ENCODE peak calls at places on chromosomes 13 and 19, in five cellular contexts. G is endothelial cell, U is left ventricle myocardium inferior, V is mucosa of descending colon, Z is H7. A is an unnamed sample.

GRCh38 chr19:16682539-16682938 is 21.6 kb downstream of the TMEM38A start:
- DNase-seq in G (no peak), U (no peak), V (no peak), Z (no peak), A (no peak)

GRCh38 chr13:36758345-36758744 is 60.7 kb upstream of the RFXAP start:
- DNase-seq in G (no peak), U (no peak), V (no peak), Z (no peak), A (no peak)

GRCh38 chr13:20159646-20160345 is 1.1 kb downstream of the GJA3 start:
- DNase-seq in G (no peak), U (no peak), V (no peak), Z (no peak), A (no peak)

GRCh38 chr13:110306960-110307696 is at the start of the genes COL4A1 and COL4A2:
- DNase-seq in G (peak), U (peak), V (no peak), Z (peak), A (peak)

GRCh38 chr19:18090545-18091216 is 3.9 kb upstream of the IL12RB1 start:
- DNase-seq in G (no peak), U (no peak), V (no peak), Z (peak), A (no peak)

GRCh38 chr13:98549006-98549727 is 27.7 kb downstream of the STK24 start:
- DNase-seq in G (no peak), U (no peak), V (no peak), Z (no peak), A (no peak)

GRCh38 chr13:30679483-30680330 is 55.6 kb upstream of the ALOX5AP start:
- DNase-seq in G (peak), U (no peak), V (no peak), Z (peak), A (no peak)

GRCh38 chr19:34253711-34254551 is 423 bp upstream of the GARRE1 start:
- DNase-seq in G (peak), U (peak), V (peak), Z (peak), A (peak)

GRCh38 chr13:98504371-98504963 is 72.4 kb downstream of the STK24 start:
- DNase-seq in G (no peak), U (no peak), V (no peak), Z (no peak), A (no peak)

GRCh38 chr19:42443944-42444398 is 1.2 kb upstream of the CXCL17 start:
- DNase-seq in G (no peak), U (no peak), V (no peak), Z (no peak), A (no peak)

GRCh38 chr19:55483681-55484361 is 1.2 kb upstream of the NAT14 start:
- DNase-seq in G (no peak), U (no peak), V (peak), Z (peak), A (no peak)

GRCh38 chr13:31670831-31671617 is 68.3 kb upstream of the RXFP2 start:
- DNase-seq in G (no peak), U (no peak), V (no peak), Z (no peak), A (no peak)

GRCh38 chr19:5136060-5136855 is 167.3 kb downstream of the KDM4B start:
- DNase-seq in G (no peak), U (no peak), V (no peak), Z (no peak), A (no peak)

GRCh38 chr13:64410654-64411053 is 2819.5 kb downstream of the PCDH9 start:
- DNase-seq in G (no peak), U (no peak), V (no peak), Z (no peak), A (no peak)

GRCh38 chr19:12648088-12648487 is 18.5 kb downstream of the MAN2B1 start:
- DNase-seq in G (no peak), U (no peak), V (no peak), Z (peak), A (no peak)

GRCh38 chr13:37681295-37682032 is 82.9 kb upstream of the POSTN start:
- DNase-seq in G (no peak), U (no peak), V (no peak), Z (no peak), A (no peak)

GRCh38 chr13:43963726-43964125 is 84.0 kb downstream of the LACC1 start:
- DNase-seq in G (no peak), U (no peak), V (no peak), Z (peak), A (peak)

GRCh38 chr13:80359459-80360297 is 18.8 kb upstream of the SPRY2 start:
- DNase-seq in G (peak), U (no peak), V (no peak), Z (peak), A (no peak)

GRCh38 chr19:3586124-3586626 is 897 bp downstream of the GIPC3 start:
- DNase-seq in G (peak), U (no peak), V (no peak), Z (peak), A (no peak)

GRCh38 chr13:104854698-104855097 is 1680.8 kb downstream of the EFNB2 start:
- DNase-seq in G (no peak), U (no peak), V (no peak), Z (no peak), A (no peak)

GRCh38 chr19:294819-295686 is 3.9 kb upstream of the PLPP2 start:
- DNase-seq in G (peak), U (no peak), V (no peak), Z (peak), A (no peak)

GRCh38 chr19:31138077-31138476 is 211.2 kb downstream of the TSHZ3 start:
- DNase-seq in G (no peak), U (no peak), V (no peak), Z (no peak), A (no peak)

GRCh38 chr13:27967736-27968315 is 1.3 kb downstream of the CDX2 start:
- DNase-seq in G (no peak), U (no peak), V (no peak), Z (peak), A (no peak)

GRCh38 chr13:94602467-94602866 is 810 bp downstream of the GPR180 start:
- DNase-seq in G (no peak), U (no peak), V (no peak), Z (no peak), A (no peak)

GRCh38 chr19:35264281-35265125 is 4.3 kb upstream of the USF2 start:
- DNase-seq in G (no peak), U (no peak), V (peak), Z (peak), A (peak)

GRCh38 chr13:64332048-64332447 is 2898.1 kb downstream of the PCDH9 start:
- DNase-seq in G (no peak), U (no peak), V (no peak), Z (no peak), A (no peak)

GRCh38 chr19:5684694-5685430 is 4.0 kb downstream of the HSD11B1L start:
- DNase-seq in G (no peak), U (no peak), V (no peak), Z (no peak), A (peak)

GRCh38 chr19:19459707-19460251 is 54.3 kb downstream of the GATAD2A start:
- DNase-seq in G (no peak), U (peak), V (peak), Z (no peak), A (peak)

GRCh38 chr19:10823690-10824089 is 12.3 kb downstream of the TMED1 start:
- DNase-seq in G (no peak), U (peak), V (peak), Z (peak), A (no peak)

GRCh38 chr19:32336259-32337111 is 8.9 kb upstream of the ZNF507 start:
- DNase-seq in G (no peak), U (peak), V (no peak), Z (no peak), A (peak)

GRCh38 chr13:34044660-34045080 is 226.7 kb downstream of the RFC3 start:
- DNase-seq in G (no peak), U (no peak), V (no peak), Z (no peak), A (no peak)

GRCh38 chr19:11399667-11400066 is 15.6 kb upstream of the EPOR start:
- DNase-seq in G (no peak), U (no peak), V (no peak), Z (no peak), A (no peak)

GRCh38 chr13:64488731-64489130 is 2741.4 kb downstream of the PCDH9 start:
- DNase-seq in G (no peak), U (no peak), V (no peak), Z (no peak), A (no peak)

GRCh38 chr13:22252281-22252830 is 581.5 kb downstream of the FGF9 start:
- DNase-seq in G (no peak), U (no peak), V (no peak), Z (no peak), A (no peak)

GRCh38 chr19:48445256-48445605 is 552 bp upstream of the GRWD1 start:
- DNase-seq in G (peak), U (no peak), V (no peak), Z (peak), A (no peak)

A was measured in right cardiac atrium.